ENCODE peak calls at places on chromosomes 3 and 15, in five cellular contexts. O is Karpas-422, S is GM23248, B is hepatocyte, P is PC-3. M is an unnamed sample.
A peak's percentile ranks its signal among the peaks of the same experiment; 100 is the strongest.

GRCh38 chr3:181363231-181363630 is 348.5 kb upstream of the SOX2 start:
- DNase-seq in P (no peak), B (no peak), S (no peak), O (no peak), M (no peak)

GRCh38 chr3:133448478-133449122 is 48.7 kb downstream of the BFSP2 start:
- DNase-seq in B (no peak), S (no peak), O (peak; percentile 98), P (no peak), M (no peak)

GRCh38 chr3:195468841-195469240 is 26.0 kb upstream of the ACAP2 start:
- DNase-seq in B (no peak), S (no peak), P (no peak), O (peak; percentile 20), M (no peak)

GRCh38 chr15:47754312-47754711 is 37.0 kb downstream of the SEMA6D start:
- DNase-seq in S (peak; percentile 16), B (no peak), P (no peak), O (no peak), M (no peak)

GRCh38 chr15:23532019-23532418 is 33.5 kb upstream of the MKRN3 start:
- DNase-seq in B (peak; percentile 22), O (no peak), S (peak; percentile 10), P (peak; percentile 39), M (no peak)

GRCh38 chr3:128801779-128802369 is 75.9 kb downstream of the RAB7A start:
- DNase-seq in S (no peak), O (no peak), B (no peak), P (no peak), M (no peak)

GRCh38 chr3:139281512-139282196 is 62.2 kb upstream of the MRPS22 start:
- DNase-seq in B (no peak), S (peak; percentile 91), O (no peak), P (no peak), M (no peak)

GRCh38 chr3:18308096-18308495 is 117.0 kb downstream of the SATB1 start:
- DNase-seq in B (no peak), O (no peak), S (no peak), P (no peak), M (peak; percentile 26)

GRCh38 chr3:36729204-36730056 is 34.9 kb downstream of the DCLK3 start:
- DNase-seq in O (peak; percentile 81), P (peak; percentile 73), S (peak; percentile 67), B (peak; percentile 47), M (peak; percentile 28)

GRCh38 chr15:79170256-79170664 is 79.7 kb upstream of the RASGRF1 start:
- DNase-seq in S (peak; percentile 74), B (peak; percentile 51), P (peak; percentile 74), O (no peak), M (peak; percentile 69)

GRCh38 chr15:22895465-22896190 is 57.2 kb downstream of the NIPA2 start:
- DNase-seq in O (no peak), B (peak; percentile 62), P (peak; percentile 98), S (peak; percentile 30), M (peak; percentile 96)

GRCh38 chr15:82585072-82585471 is 44.8 kb upstream of the RPS17 start:
- DNase-seq in S (peak; percentile 70), B (peak; percentile 43), O (no peak), P (no peak), M (peak; percentile 19)

GRCh38 chr15:81575436-81576123 is 201.6 kb upstream of the TMC3 start:
- DNase-seq in S (no peak), B (peak; percentile 11), P (no peak), O (no peak), M (peak; percentile 44)

DNA sequence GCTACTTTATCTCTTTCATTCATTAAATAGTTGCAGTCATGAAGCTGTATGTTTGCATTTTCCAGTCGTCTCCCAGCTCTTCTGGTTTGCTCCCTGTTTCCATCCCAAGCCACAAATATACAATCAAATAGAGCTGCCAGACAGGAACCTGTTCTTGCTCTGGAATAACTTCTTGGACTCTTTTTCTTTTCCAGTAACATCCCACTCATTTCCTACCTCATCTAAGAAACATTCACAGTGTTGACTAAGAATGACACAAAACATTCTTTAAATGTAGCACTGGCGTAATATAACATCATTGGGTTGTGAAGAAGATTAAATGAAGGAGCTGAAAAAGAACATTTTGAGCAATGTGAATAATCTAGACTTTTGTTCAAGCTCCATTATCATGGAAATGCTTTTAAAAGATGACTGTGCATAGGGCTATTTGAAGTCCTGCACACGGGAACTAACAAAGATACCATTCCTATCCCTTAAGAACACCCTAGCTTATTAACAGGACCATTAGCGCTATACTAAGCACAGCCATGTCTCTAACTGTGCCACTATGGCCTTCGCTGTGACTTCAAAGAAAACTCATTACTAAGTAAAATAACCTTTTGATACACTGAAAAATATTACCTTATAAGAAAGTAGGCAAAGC is 574.0 kb downstream of the NAALADL2 start:
- DNase-seq in B (no peak), P (peak; percentile 35), O (no peak), S (peak; percentile 87), M (peak; percentile 6)
- H2AFZ ChIP-seq in B (no peak overlapping the region), P (no peak overlapping the region), O (no peak overlapping the region), S (peak overlapping the region; percentile 17), M (no peak overlapping the region)

GRCh38 chr3:13393427-13394360 is 26.4 kb downstream of the NUP210 start:
- DNase-seq in B (peak; percentile 40), P (no peak), O (no peak), S (no peak), M (no peak)

GRCh38 chr3:13389378-13389777 is 30.7 kb downstream of the NUP210 start:
- DNase-seq in B (no peak), P (no peak), S (no peak), O (no peak), M (no peak)

GRCh38 chr3:13397316-13397715 is 22.8 kb downstream of the NUP210 start:
- DNase-seq in P (no peak), S (no peak), O (no peak), B (no peak), M (no peak)

GRCh38 chr3:13391308-13391707 is 28.8 kb downstream of the NUP210 start:
- DNase-seq in B (no peak), S (no peak), O (no peak), P (no peak), M (no peak)

DNA sequence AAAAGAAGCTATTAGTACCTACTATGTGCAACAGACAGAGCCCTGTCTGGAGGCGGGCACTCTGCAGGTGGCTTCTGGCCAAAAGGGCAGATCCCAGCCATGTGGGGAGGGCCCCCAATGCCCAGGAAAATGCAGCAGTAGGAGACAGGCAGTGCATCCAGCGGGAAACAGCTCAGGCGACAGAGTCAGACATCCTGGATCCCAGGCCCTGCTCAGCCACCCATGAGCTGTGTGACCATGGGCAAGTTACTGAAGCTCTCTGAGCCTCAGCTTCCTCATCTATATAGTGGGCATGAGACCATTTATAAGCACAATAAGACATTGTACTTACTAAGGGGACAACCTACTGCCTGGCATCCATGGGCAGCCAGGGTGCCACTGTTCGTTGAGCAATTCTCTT is 25.8 kb downstream of the NUP210 start:
- DNase-seq in S (no peak), O (no peak), P (no peak), B (no peak), M (no peak)
- H4K20me1 ChIP-seq in S (no peaks in the 10 kb centered on the region), O (peaks cover 20% of the 10 kb centered on the region), P (no peaks in the 10 kb centered on the region), B (no peaks in the 10 kb centered on the region), M (no peaks in the 10 kb centered on the region)

DNA sequence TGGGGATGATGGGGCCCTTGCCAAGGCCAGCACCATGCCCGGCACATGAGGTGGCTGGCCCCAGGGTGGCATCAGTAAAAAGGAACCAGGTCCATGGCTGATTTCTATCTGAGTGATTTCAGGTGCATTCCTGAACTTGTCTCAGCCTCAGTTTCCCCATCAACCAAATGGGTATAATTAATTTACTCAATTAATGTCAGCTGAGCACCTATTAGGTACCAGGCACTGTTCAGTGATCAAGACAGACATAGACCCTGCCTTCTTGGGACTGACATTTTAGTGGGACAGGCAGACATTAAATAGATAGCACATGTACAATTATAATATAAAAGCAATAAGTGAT is 50.9 kb downstream of the SLC6A6 start:
- DNase-seq in S (no peak), O (no peak), B (no peak), P (no peak), M (no peak)
- H2AFZ ChIP-seq in S (no peak overlapping the region), O (no peak overlapping the region), B (no peak overlapping the region), P (no peak overlapping the region), M (peak overlapping the region; percentile 47)

DNA sequence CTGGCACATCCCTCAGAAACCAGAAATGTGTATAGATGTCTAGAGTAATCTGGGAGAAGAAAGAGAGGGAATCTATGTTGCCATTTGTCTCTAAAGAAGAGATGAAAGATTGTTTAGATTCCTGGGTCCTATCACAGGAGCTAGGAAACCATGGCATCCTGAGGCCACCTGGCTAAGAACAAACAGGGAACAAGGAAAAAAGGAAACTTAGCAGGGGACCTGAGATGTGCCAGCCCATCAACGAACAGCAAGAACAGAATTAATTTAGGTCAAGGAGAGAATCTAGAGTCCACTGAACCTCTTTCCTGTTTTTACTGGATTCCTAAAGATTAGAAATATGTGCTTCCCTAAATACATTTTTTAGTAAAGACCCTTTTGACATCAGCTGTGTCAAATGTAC is 30.3 kb downstream of the IP6K1 start:
- DNase-seq in P (no peak), S (no peak), O (no peak), B (no peak), M (no peak)
- H4K20me1 ChIP-seq in P (no peaks in the 10 kb centered on the region), S (peaks cover 3% of the 10 kb centered on the region), O (no peaks in the 10 kb centered on the region), B (peaks cover 50% of the 10 kb centered on the region), M (no peaks in the 10 kb centered on the region)

GRCh38 chr3:87000940-87001339 is 10.0 kb upstream of the VGLL3 start:
- DNase-seq in P (no peak), S (no peak), B (no peak), O (no peak), M (no peak)

GRCh38 chr3:87001699-87002098 is 10.8 kb upstream of the VGLL3 start:
- DNase-seq in S (no peak), P (no peak), B (no peak), O (no peak), M (no peak)

GRCh38 chr3:86998551-86998950 is 7.6 kb upstream of the VGLL3 start:
- DNase-seq in S (no peak), P (no peak), O (no peak), B (no peak), M (no peak)

GRCh38 chr3:87006844-87007439 is 16.0 kb upstream of the VGLL3 start:
- DNase-seq in S (peak; percentile 66), B (peak; percentile 28), P (peak; percentile 51), O (peak; percentile 40), M (no peak)

DNA sequence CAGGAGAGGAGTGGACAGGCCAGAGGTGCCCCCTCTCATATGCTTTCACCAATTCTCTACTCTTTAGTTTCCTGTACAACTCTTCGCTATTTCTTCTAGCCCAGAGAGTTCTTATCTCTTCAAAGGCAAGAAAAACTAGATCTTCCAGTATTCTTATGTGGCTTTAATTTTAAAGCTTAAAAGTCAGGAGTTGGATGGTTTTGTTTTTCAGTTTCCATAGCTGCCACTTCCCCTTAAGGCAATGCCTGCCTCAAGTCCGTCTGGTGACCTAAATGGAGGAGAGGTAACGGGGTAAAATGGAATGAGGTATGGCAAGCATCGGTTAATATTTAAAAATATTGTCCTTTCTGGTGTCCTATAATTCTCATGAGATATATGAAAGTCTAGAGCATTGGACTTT is 11.4 kb upstream of the VGLL3 start:
- DNase-seq in O (no peak), P (no peak), S (no peak), B (peak; percentile 12), M (no peak)
- H2AFZ ChIP-seq in O (no peak overlapping the region), P (no peak overlapping the region), S (no peak overlapping the region), B (no peak overlapping the region), M (no peak overlapping the region)

M was measured in mammary epithelial cell.